ENCODE peak calls at places on chromosomes 4 and X, in six cellular contexts. A is transverse colon, R is GM23248, Y is DND-41, N is small intestine, V is mucosa of descending colon. K is an unnamed sample.
A peak's percentile ranks its signal among the peaks of the same experiment; 100 is the strongest.

GRCh38 chr4:73860175-73860574 is 7.1 kb downstream of the PF4V1 start:
- DNase-seq in A (no peak), R (no peak), Y (no peak), N (no peak), V (no peak), K (no peak)

GRCh38 chr4:140091305-140091704 is 62.7 kb downstream of the MAML3 start:
- DNase-seq in A (no peak), R (peak; percentile 46), Y (no peak), N (no peak), V (no peak), K (no peak)

GRCh38 chrX:2692221-2693122 is 1.4 kb downstream of the CD99 start:
- DNase-seq in A (peak; percentile 27), R (peak; percentile 70), Y (peak; percentile 66), N (peak; percentile 52), V (peak; percentile 66), K (peak; percentile 50)

GRCh38 chr4:10160280-10160856 is 43.8 kb upstream of the WDR1 start:
- DNase-seq in A (no peak), R (peak; percentile 41), Y (no peak), N (peak; percentile 39), V (no peak), K (peak; percentile 52)

GRCh38 chr4:6967846-6968340 is 58.3 kb downstream of the TBC1D14 start:
- DNase-seq in A (no peak), R (no peak), Y (no peak), N (no peak), V (no peak), K (no peak)

GRCh38 chr4:32748498-32748897 is 2028.3 kb downstream of the PCDH7 start:
- DNase-seq in A (no peak), R (no peak), Y (no peak), N (no peak), V (no peak), K (no peak)

GRCh38 chrX:48919947-48920712 is 1.3 kb upstream of the PIM2 start:
- DNase-seq in A (no peak), R (no peak), Y (no peak), N (no peak), V (no peak), K (no peak)

GRCh38 chrX:10356979-10357378 is 200.2 kb downstream of the CLCN4 start:
- DNase-seq in A (no peak), R (peak; percentile 60), Y (no peak), N (no peak), V (no peak), K (no peak)

GRCh38 chr4:123893746-123894095 is 497.1 kb downstream of the SPRY1 start:
- DNase-seq in A (no peak), R (peak; percentile 10), Y (no peak), N (no peak), V (no peak), K (no peak)

GRCh38 chrX:135596495-135596894 is 76.0 kb downstream of the INTS6L start:
- DNase-seq in A (peak; percentile 46), R (peak; percentile 59), Y (peak; percentile 47), N (peak; percentile 24), V (no peak), K (peak; percentile 85)

GRCh38 chr4:17780461-17781071 is 855 bp downstream of the FAM184B start:
- DNase-seq in A (no peak), R (peak; percentile 67), Y (no peak), N (no peak), V (no peak), K (no peak)

GRCh38 chr4:17957689-17958088 is 63.9 kb downstream of the LCORL start:
- DNase-seq in A (no peak), R (peak; percentile 40), Y (no peak), N (no peak), V (no peak), K (peak; percentile 59)

GRCh38 chrX:46574941-46575381 is 1.4 kb downstream of the CHST7 start:
- DNase-seq in A (no peak), R (peak; percentile 52), Y (no peak), N (no peak), V (peak; percentile 52), K (no peak)

GRCh38 chr4:17309567-17310268 is 202.2 kb downstream of the QDPR start:
- DNase-seq in A (no peak), R (peak; percentile 40), Y (no peak), N (no peak), V (no peak), K (no peak)

GRCh38 chrX:106608016-106608415 is 3.8 kb upstream of the RADX start:
- DNase-seq in A (no peak), R (no peak), Y (no peak), N (no peak), V (no peak), K (no peak)

GRCh38 chr4:125433453-125433852 is 118.7 kb downstream of the FAT4 start:
- DNase-seq in A (no peak), R (peak; percentile 59), Y (no peak), N (no peak), V (no peak), K (no peak)

GRCh38 chr4:42915484-42915883 is 23.0 kb downstream of the GRXCR1 start:
- DNase-seq in A (no peak), R (no peak), Y (no peak), N (no peak), V (no peak), K (no peak)

GRCh38 chr4:168874083-168874482 is 136.0 kb downstream of the CBR4 start:
- DNase-seq in A (no peak), R (no peak), Y (no peak), N (no peak), V (no peak), K (no peak)

GRCh38 chr4:101337688-101338087 is 9.6 kb downstream of the PPP3CA start:
- DNase-seq in A (no peak), R (peak; percentile 77), Y (no peak), N (no peak), V (no peak), K (no peak)

GRCh38 chrX:151153086-151153485 is 23.3 kb upstream of the GPR50 start:
- DNase-seq in A (no peak), R (peak; percentile 71), Y (no peak), N (no peak), V (no peak), K (no peak)

GRCh38 chr4:59612235-59612634 is 1587.9 kb upstream of the ADGRL3 start:
- DNase-seq in A (no peak), R (peak; percentile 37), Y (no peak), N (peak; percentile 1), V (no peak), K (no peak)

GRCh38 chrX:17591741-17592110 is 145.6 kb upstream of the SCML1 start:
- DNase-seq in A (no peak), R (peak; percentile 77), Y (no peak), N (no peak), V (no peak), K (no peak)

GRCh38 chrX:115344885-115345653 is 55.6 kb downstream of the LUZP4 start:
- DNase-seq in A (peak; percentile 76), R (peak; percentile 93), Y (no peak), N (peak; percentile 83), V (peak; percentile 71), K (no peak)

GRCh38 chr4:3489451-3489962 is 26.4 kb downstream of the DOK7 start:
- DNase-seq in A (no peak), R (peak; percentile 69), Y (peak; percentile 33), N (no peak), V (no peak), K (peak; percentile 64)
- H3K4me1 ChIP-seq in A (peaks cover under 1% of the 10 kb centered on the region), R (peaks cover 6% of the 10 kb centered on the region), Y (no peaks in the 10 kb centered on the region), N (no peaks in the 10 kb centered on the region), V (peaks cover 9% of the 10 kb centered on the region), K (peaks cover 29% of the 10 kb centered on the region)

GRCh38 chrX:7116081-7116480 is 31.4 kb upstream of the STS start:
- DNase-seq in A (no peak), R (no peak), Y (no peak), N (no peak), V (no peak), K (no peak)

GRCh38 chrX:7119927-7120577 is 27.5 kb upstream of the STS start:
- DNase-seq in A (no peak), R (no peak), Y (no peak), N (peak; percentile 46), V (no peak), K (no peak)

GRCh38 chrX:7117587-7117986 is 29.9 kb upstream of the STS start:
- DNase-seq in A (no peak), R (no peak), Y (no peak), N (no peak), V (no peak), K (peak; percentile 83)

GRCh38 chrX:7115557-7115956 is 32.0 kb upstream of the STS start:
- DNase-seq in A (no peak), R (no peak), Y (no peak), N (no peak), V (no peak), K (no peak)

GRCh38 chrX:7120578-7121219 is 26.8 kb upstream of the STS start:
- DNase-seq in A (peak; percentile 54), R (peak; percentile 15), Y (no peak), N (peak; percentile 69), V (no peak), K (no peak)
- H3K4me1 ChIP-seq in A (peaks cover 17% of the 10 kb centered on the region), R (no peaks in the 10 kb centered on the region), Y (peaks cover 75% of the 10 kb centered on the region), N (peaks cover 3% of the 10 kb centered on the region), V (peaks cover 11% of the 10 kb centered on the region), K (peaks cover 88% of the 10 kb centered on the region)

DNA sequence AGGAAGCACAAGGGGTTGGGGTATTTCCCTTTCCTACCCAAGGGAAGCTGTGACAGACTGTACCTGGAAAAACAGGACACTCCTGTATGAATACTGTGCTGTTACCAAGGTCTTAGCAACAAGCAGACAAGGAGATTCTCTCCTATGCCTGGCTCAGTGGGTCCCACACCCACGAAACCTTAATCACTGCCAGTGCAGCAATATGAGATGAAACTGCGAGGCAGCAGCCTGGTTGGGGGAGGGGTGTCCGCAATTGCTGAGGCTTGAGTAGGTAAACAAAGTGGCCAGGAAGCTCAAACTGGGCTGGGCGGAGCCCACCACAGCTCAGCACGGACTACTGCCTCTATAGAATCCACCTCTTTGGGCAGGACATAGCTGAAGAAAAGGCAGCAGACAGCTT is 197.7 kb downstream of the INPP4B start:
- DNase-seq in A (no peak), R (no peak), Y (no peak), N (no peak), V (no peak), K (no peak)
- H3K4me1 ChIP-seq in A (no peaks in the 10 kb centered on the region), R (no peaks in the 10 kb centered on the region), Y (peaks cover 33% of the 10 kb centered on the region), N (no peaks in the 10 kb centered on the region), V (no peaks in the 10 kb centered on the region), K (no peaks in the 10 kb centered on the region)

DNA sequence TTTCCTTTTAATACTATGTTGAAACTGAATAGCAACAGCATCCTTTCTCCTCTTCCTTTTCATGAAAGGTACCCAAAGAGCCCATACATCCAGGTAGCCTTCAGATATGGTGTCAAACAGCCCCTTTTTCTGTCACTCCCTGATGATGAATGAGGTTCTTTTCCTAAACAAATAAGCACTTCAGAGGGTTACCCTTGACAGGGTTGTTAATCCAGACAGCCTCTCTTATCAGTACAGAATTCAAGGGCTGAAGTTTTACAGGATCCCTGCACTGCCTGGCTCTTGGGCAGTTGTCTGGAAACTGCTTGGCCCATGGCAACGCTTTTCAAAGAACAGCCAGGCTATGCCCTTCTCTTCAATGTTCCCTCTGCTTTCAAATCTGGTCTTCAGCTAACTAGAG is 352.7 kb upstream of the FAM241A start:
- DNase-seq in A (no peak), R (no peak), Y (no peak), N (no peak), V (no peak), K (no peak)
- H3K4me1 ChIP-seq in A (no peaks in the 10 kb centered on the region), R (no peaks in the 10 kb centered on the region), Y (no peaks in the 10 kb centered on the region), N (no peaks in the 10 kb centered on the region), V (peaks cover 5% of the 10 kb centered on the region), K (no peaks in the 10 kb centered on the region)